ENCODE peak calls at places on chromosomes 2 and 18, in six cellular contexts. X, E, Z, D, R and B are unnamed samples.
A peak's percentile ranks its signal among the peaks of the same experiment; 100 is the strongest.

GRCh38 chr18:10086458-10086857 is 172.6 kb downstream of the VAPA start:
- DNase-seq in X (no peak), E (no peak), Z (peak; percentile 38), D (peak; percentile 62), R (no peak), B (peak; percentile 12)

GRCh38 chr2:109339519-109339991 is 210.6 kb downstream of the SH3RF3 start:
- DNase-seq in X (peak; percentile 93), E (no peak), Z (no peak), D (no peak), R (peak; percentile 82), B (no peak)

GRCh38 chr18:25231327-25231691 is 120.7 kb downstream of the ZNF521 start:
- DNase-seq in X (no peak), E (no peak), Z (no peak), D (no peak), R (no peak), B (no peak)

GRCh38 chr2:30127016-30127893 is 19.6 kb upstream of the YPEL5 start:
- DNase-seq in X (peak; percentile 31), E (no peak), Z (no peak), D (no peak), R (no peak), B (no peak)

GRCh38 chr2:181648478-181649155 is 8.3 kb downstream of the CERKL start:
- DNase-seq in X (no peak), E (no peak), Z (no peak), D (no peak), R (no peak), B (no peak)

GRCh38 chr2:223688094-223688835 is 86.1 kb upstream of the SCG2 start:
- DNase-seq in X (no peak), E (no peak), Z (peak; percentile 93), D (peak; percentile 3), R (peak; percentile 39), B (no peak)

GRCh38 chr2:199228887-199229819 is 228.6 kb downstream of the SATB2 start:
- DNase-seq in X (peak; percentile 97), E (no peak), Z (no peak), D (no peak), R (peak; percentile 68), B (peak; percentile 5)

GRCh38 chr18:76937597-76937996 is 115.2 kb downstream of the ZNF236 start:
- DNase-seq in X (peak; percentile 45), E (no peak), Z (no peak), D (no peak), R (no peak), B (no peak)

GRCh38 chr18:12048827-12049175 is 44.8 kb upstream of the ANKRD62 start:
- DNase-seq in X (peak; percentile 80), E (no peak), Z (no peak), D (no peak), R (peak; percentile 71), B (no peak)

GRCh38 chr2:98875746-98876145 is 60.3 kb downstream of the CRACDL start:
- DNase-seq in X (no peak), E (no peak), Z (no peak), D (no peak), R (no peak), B (no peak)

GRCh38 chr2:9212661-9213411 is 6.2 kb downstream of the ASAP2 start:
- DNase-seq in X (no peak), E (no peak), Z (no peak), D (no peak), R (no peak), B (peak; percentile 15)

GRCh38 chr2:9178110-9178904 is 28.3 kb upstream of the ASAP2 start:
- DNase-seq in X (no peak), E (no peak), Z (peak; percentile 94), D (no peak), R (no peak), B (peak; percentile 85)

GRCh38 chr2:169824373-169825333 is at the start of gene METTL5:
- DNase-seq in X (peak; percentile 70), E (peak; percentile 65), Z (peak; percentile 89), D (peak; percentile 83), R (peak; percentile 80), B (peak; percentile 93)
- H3K23ac ChIP-seq in X (peak within 1 kb of the TSS; percentile 96), E (no peak within 1 kb of the TSS), Z (peak within 1 kb of the TSS; percentile 98), D (peak within 1 kb of the TSS; percentile 95), R (peak within 1 kb of the TSS; percentile 37), B (no peak within 1 kb of the TSS)

GRCh38 chr2:7027436-7027835 is 110.2 kb downstream of the RNF144A start:
- DNase-seq in X (no peak), E (no peak), Z (peak; percentile 67), D (no peak), R (no peak), B (no peak)

GRCh38 chr2:7028846-7029245 is 111.6 kb downstream of the RNF144A start:
- DNase-seq in X (no peak), E (no peak), Z (no peak), D (no peak), R (no peak), B (no peak)

GRCh38 chr2:7026740-7027139 is 109.5 kb downstream of the RNF144A start:
- DNase-seq in X (no peak), E (no peak), Z (no peak), D (no peak), R (peak; percentile 73), B (no peak)

GRCh38 chr2:7029291-7030059 is 112.3 kb downstream of the RNF144A start:
- DNase-seq in X (no peak), E (no peak), Z (no peak), D (no peak), R (no peak), B (no peak)

GRCh38 chr2:7027961-7028655 is 110.9 kb downstream of the RNF144A start:
- DNase-seq in X (no peak), E (no peak), Z (peak; percentile 21), D (no peak), R (no peak), B (no peak)
- H3K36me3 ChIP-seq in X (no peaks in the 10 kb centered on the region), E (peaks cover 9% of the 10 kb centered on the region), Z (no peaks in the 10 kb centered on the region), D (peaks cover 96% of the 10 kb centered on the region), R (peaks cover 59% of the 10 kb centered on the region), B (peaks cover 18% of the 10 kb centered on the region)

GRCh38 chr2:10634495-10634894 is 55.3 kb downstream of the NOL10 start:
- DNase-seq in X (peak; percentile 26), E (no peak), Z (peak; percentile 63), D (no peak), R (no peak), B (no peak)

GRCh38 chr2:10635430-10635829 is 54.3 kb downstream of the NOL10 start:
- DNase-seq in X (no peak), E (no peak), Z (peak; percentile 7), D (no peak), R (no peak), B (peak; percentile 37)

GRCh38 chr2:10632230-10632629 is 57.5 kb downstream of the NOL10 start:
- DNase-seq in X (no peak), E (no peak), Z (no peak), D (no peak), R (no peak), B (no peak)

DNA sequence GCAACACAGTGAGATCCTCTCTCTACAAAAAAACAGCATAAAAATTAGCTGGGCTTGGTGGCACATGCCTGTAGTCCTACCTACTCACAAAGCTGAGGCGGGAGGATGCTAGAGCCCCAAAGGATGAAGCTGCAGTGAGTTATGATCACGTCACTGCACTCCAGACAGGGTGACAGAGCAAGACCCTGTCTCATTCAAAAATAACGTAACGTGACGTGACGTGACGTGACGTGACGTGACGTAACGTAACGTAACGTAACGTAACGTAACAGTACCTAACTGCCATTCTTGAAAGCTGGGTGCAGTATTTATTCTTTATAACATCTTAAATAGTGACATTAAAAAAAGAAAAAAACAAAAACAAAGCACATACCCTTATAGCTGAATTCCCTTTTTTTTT is 51.7 kb downstream of the NOL10 start:
- DNase-seq in X (no peak), E (no peak), Z (no peak), D (no peak), R (no peak), B (no peak)
- H3K23ac ChIP-seq in X (no peak overlapping the region), E (no peak overlapping the region), Z (no peak overlapping the region), D (no peak overlapping the region), R (no peak overlapping the region), B (no peak overlapping the region)

DNA sequence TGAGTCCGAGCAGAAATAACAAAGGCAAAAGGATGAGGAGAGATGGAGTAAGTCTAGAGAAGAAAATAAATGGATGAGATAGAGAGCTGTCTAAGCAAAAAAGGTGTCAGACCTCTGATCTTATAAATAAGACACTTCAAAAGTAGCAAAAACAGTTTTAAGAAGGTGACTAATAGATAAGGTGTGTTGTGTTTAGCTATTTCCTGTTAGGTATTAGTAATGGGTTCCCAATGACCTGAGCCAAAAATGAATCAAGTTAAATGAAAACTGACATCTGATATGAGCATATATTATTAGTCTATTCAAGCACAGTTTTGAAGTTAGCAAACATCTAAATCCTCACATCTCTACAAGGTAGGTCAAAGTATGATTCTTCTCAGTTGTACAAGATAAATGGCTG is 10.6 kb downstream of the SUPT7L start:
- DNase-seq in X (no peak), E (no peak), Z (no peak), D (no peak), R (no peak), B (no peak)
- H3K36me3 ChIP-seq in X (peaks cover 50% of the 10 kb centered on the region), E (peaks cover 77% of the 10 kb centered on the region), Z (peaks cover 10% of the 10 kb centered on the region), D (peaks cover 99% of the 10 kb centered on the region), R (peaks cover 95% of the 10 kb centered on the region), B (peaks cover 29% of the 10 kb centered on the region)